ENCODE peak calls at places on chromosomes 4 and X, in eight cellular contexts. Z is head of caudate nucleus; E is kidney tubule cell; T is NCI-H748 treated with DMSO at 0.1 percent for 48 hours; G is NCI-H345; J is non-pigmented ciliary epithelial cell; F is stimulated activated CD4-positive, alpha-beta T cell treated with anti-CD3 and anti-CD28 coated beads, Interleukin-4, amount 100 ng/mL, for 4 hours; N is NCI-H1436 treated with DMSO at 0.1 percent for 48 hours. Q is an unnamed sample.

GRCh38 chrX:22196151-22196550 is 76.6 kb upstream of the CBLL2 start:
- DNase-seq in Z (no peak), E (no peak), T (no peak), G (no peak), J (no peak), F (no peak), N (no peak), Q (no peak)

GRCh38 chr4:76194325-76194724 is 19.3 kb downstream of the SCARB2 start:
- DNase-seq in Z (peak), E (peak), T (no peak), G (no peak), J (peak), F (no peak), N (no peak), Q (no peak)

GRCh38 chr4:83083925-83084475 is 30.5 kb downstream of the PLAC8 start:
- DNase-seq in Z (no peak), E (no peak), T (no peak), G (no peak), J (no peak), F (peak), N (no peak), Q (no peak)

GRCh38 chrX:41332408-41332987 is 1.5 kb upstream of the DDX3X start:
- DNase-seq in Z (no peak), E (no peak), T (no peak), G (no peak), J (no peak), F (no peak), N (no peak), Q (peak)

GRCh38 chr4:51963871-51964513 is 56.2 kb downstream of the LRRC66 start:
- DNase-seq in Z (no peak), E (peak), T (no peak), G (no peak), J (no peak), F (no peak), N (no peak), Q (no peak)

GRCh38 chr4:187042251-187042650 is 318.6 kb upstream of the FAT1 start:
- DNase-seq in Z (no peak), E (no peak), T (no peak), G (no peak), J (no peak), F (no peak), N (no peak), Q (no peak)

GRCh38 chr4:53306729-53307128 is 59.1 kb downstream of the SCFD2 start:
- DNase-seq in Z (no peak), E (no peak), T (no peak), G (no peak), J (no peak), F (no peak), N (no peak), Q (no peak)

GRCh38 chr4:20687894-20688293 is 12.4 kb upstream of the PACRGL start:
- DNase-seq in Z (no peak), E (peak), T (no peak), G (no peak), J (peak), F (no peak), N (no peak), Q (no peak)